ENCODE peak calls at places on chromosomes 4 and X, in four cellular contexts. A, O, V and C are unnamed samples.

GRCh38 chr4:136769717-136770116 is 762.6 kb downstream of the PCDH18 start:
- DNase-seq in A (no peak), O (no peak), V (no peak), C (no peak)

GRCh38 chr4:156584100-156584499 is 387.5 kb downstream of the PDGFC start:
- DNase-seq in A (no peak), O (no peak), V (no peak), C (peak)

GRCh38 chrX:110425222-110425621 is 66.6 kb downstream of the RTL9 start:
- DNase-seq in A (no peak), O (no peak), V (no peak), C (no peak)

GRCh38 chrX:8647176-8647575 is 84.8 kb downstream of the ANOS1 start:
- DNase-seq in A (no peak), O (no peak), V (no peak), C (no peak)

GRCh38 chr4:103400405-103400804 is 202.3 kb upstream of the CENPE start:
- DNase-seq in A (no peak), O (no peak), V (no peak), C (peak)

GRCh38 chr4:106652095-106652494 is 283.5 kb upstream of the GIMD1 start:
- DNase-seq in A (no peak), O (no peak), V (no peak), C (no peak)

GRCh38 chr4:142347241-142347640 is 498.9 kb downstream of the INPP4B start:
- DNase-seq in A (no peak), O (no peak), V (no peak), C (no peak)

GRCh38 chrX:153667281-153667831 is 6.3 kb downstream of the PNCK start:
- DNase-seq in A (no peak), O (no peak), V (no peak), C (no peak)

GRCh38 chr4:185764880-185765279 is 47.1 kb downstream of the SORBS2 start:
- DNase-seq in A (no peak), O (no peak), V (no peak), C (no peak)